ENCODE peak calls at places on chromosome 6, in ten cellular contexts. U is heart left ventricle; K is psoas muscle; F is cardiac muscle cell; W is CD8-positive, alpha-beta T cell; H is adrenal gland; N is IMR-90; M is tibial artery; T is GM23338; C is iPS DF 6.9. Z is an unnamed sample. For H3K36me3, the result is how much of the 10 kb centered on the place peaks cover.

GRCh38 chr6:144659202-144659731 is 374.1 kb downstream of the UTRN start:
- DNase-seq in U (peak), K (no peak), F (peak), W (no peak), H (peak), N (peak), M (no peak), T (peak), C (no peak), Z (peak)

GRCh38 chr6:30206152-30206551 is 7.1 kb downstream of the TRIM26 start:
- DNase-seq in U (no peak), K (no peak), F (no peak), W (no peak), H (no peak), N (peak), M (no peak), T (no peak), C (no peak), Z (no peak)

GRCh38 chr6:7201732-7202541 is 94.2 kb downstream of the RREB1 start:
- DNase-seq in U (peak), K (peak), F (no peak), W (no peak), H (no peak), N (no peak), M (peak), T (no peak), C (no peak), Z (peak)

GRCh38 chr6:80771941-80772340 is 665.5 kb downstream of the BCKDHB start:
- DNase-seq in U (no peak), K (no peak), F (peak), W (no peak), H (no peak), N (peak), M (no peak), T (peak), C (peak), Z (no peak)

GRCh38 chr6:95923518-95923917 is 92.3 kb upstream of the FUT9 start:
- DNase-seq in U (no peak), K (no peak), F (peak), W (no peak), H (no peak), N (no peak), M (no peak), T (peak), C (no peak), Z (no peak)

GRCh38 chr6:72826033-72826432 is 204.2 kb downstream of the KCNQ5 start:
- DNase-seq in U (no peak), K (no peak), F (no peak), W (no peak), H (no peak), N (peak), M (no peak), T (no peak), C (no peak), Z (no peak)

GRCh38 chr6:109260126-109260525 is 122.1 kb downstream of the CD164 start:
- DNase-seq in U (no peak), K (no peak), F (no peak), W (no peak), H (no peak), N (peak), M (no peak), T (no peak), C (no peak), Z (no peak)

GRCh38 chr6:106519460-106520394 is 109.6 kb downstream of the RTN4IP1 start:
- DNase-seq in U (no peak), K (no peak), F (no peak), W (peak), H (no peak), N (peak), M (peak), T (no peak), C (no peak), Z (peak)

GRCh38 chr6:132961122-132961521 is 146.8 kb downstream of the RPS12 start:
- DNase-seq in U (no peak), K (no peak), F (no peak), W (no peak), H (no peak), N (peak), M (no peak), T (peak), C (no peak), Z (no peak)

GRCh38 chr6:15132854-15133670 is 112.8 kb upstream of the JARID2 start:
- DNase-seq in U (no peak), K (no peak), F (no peak), W (no peak), H (no peak), N (peak), M (no peak), T (no peak), C (no peak), Z (no peak)

GRCh38 chr6:54294965-54295532 is 13.2 kb upstream of the TINAG start:
- DNase-seq in U (no peak), K (no peak), F (no peak), W (no peak), H (no peak), N (no peak), M (no peak), T (no peak), C (no peak), Z (peak)

GRCh38 chr6:28117386-28118050 is 6.9 kb upstream of the ZSCAN16 start:
- DNase-seq in U (no peak), K (no peak), F (no peak), W (no peak), H (no peak), N (no peak), M (no peak), T (peak), C (no peak), Z (no peak)

GRCh38 chr6:43973351-43973750 is 153.9 kb downstream of the MRPL14 start:
- DNase-seq in U (no peak), K (no peak), F (no peak), W (no peak), H (no peak), N (no peak), M (no peak), T (no peak), C (no peak), Z (no peak)

GRCh38 chr6:130517444-130517931 is 151.7 kb downstream of the TMEM200A start:
- DNase-seq in U (no peak), K (no peak), F (no peak), W (no peak), H (no peak), N (peak), M (no peak), T (no peak), C (no peak), Z (no peak)

GRCh38 chr6:166318227-166318626 is 10.0 kb upstream of the PRR18 start:
- DNase-seq in U (no peak), K (no peak), F (no peak), W (no peak), H (no peak), N (no peak), M (no peak), T (no peak), C (no peak), Z (no peak)

GRCh38 chr6:107555449-107555848 is 65.5 kb downstream of the SOBP start:
- DNase-seq in U (no peak), K (no peak), F (no peak), W (no peak), H (no peak), N (no peak), M (no peak), T (no peak), C (no peak), Z (no peak)

GRCh38 chr6:83708970-83709747 is at the start of gene SNAP91:
- DNase-seq in U (peak), K (peak), F (peak), W (no peak), H (peak), N (no peak), M (no peak), T (peak), C (no peak), Z (no peak)

GRCh38 chr6:129634411-129635230 is 75.4 kb downstream of the ARHGAP18 start:
- DNase-seq in U (no peak), K (no peak), F (no peak), W (no peak), H (no peak), N (peak), M (no peak), T (no peak), C (no peak), Z (no peak)

DNA sequence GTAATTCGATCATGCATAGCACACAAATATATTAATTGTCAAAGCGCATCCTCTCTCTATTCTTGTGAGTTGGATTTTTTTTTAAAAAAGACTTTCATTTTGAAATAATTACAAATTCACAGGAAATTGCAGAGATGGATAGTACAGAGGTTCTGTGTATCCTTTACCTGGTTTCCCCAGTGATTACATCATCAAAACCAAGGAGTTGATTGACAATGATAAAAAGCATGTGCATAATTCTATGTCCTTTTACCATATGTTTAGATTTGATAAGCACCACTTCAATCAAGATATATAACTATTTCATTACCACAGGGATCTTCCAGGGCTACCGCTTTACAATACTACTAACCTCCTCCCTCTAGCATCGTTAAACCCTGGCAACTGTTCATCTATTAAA is 40.2 kb downstream of the CCN2 start:
- DNase-seq in U (no peak), K (no peak), F (no peak), W (no peak), H (no peak), N (no peak), M (no peak), T (no peak), C (no peak), Z (no peak)
- H3K36me3 ChIP-seq in U (under half), K (under half), F (under half), W (under half), H (under half), N (under half), M (under half), T (half or more), C (under half), Z (under half)

GRCh38 chr6:36886948-36887347 is 1.2 kb downstream of the C6orf89 start:
- DNase-seq in U (no peak), K (no peak), F (no peak), W (no peak), H (no peak), N (no peak), M (no peak), T (no peak), C (no peak), Z (no peak)
- H3K4me3 ChIP-seq in U (peak), K (peak), F (no peak), W (no peak), H (no peak), N (peak), M (peak), T (peak), C (no peak), Z (peak)

GRCh38 chr6:33689148-33689494 is 22.4 kb downstream of the UQCC2 start:
- DNase-seq in U (no peak), K (no peak), F (no peak), W (no peak), H (no peak), N (no peak), M (no peak), T (no peak), C (no peak), Z (peak)
- H3K36me3 ChIP-seq in U (under half), K (under half), F (under half), W (half or more), H (under half), N (under half), M (under half), T (under half), C (half or more), Z (under half)

GRCh38 chr6:119466226-119466625 is 116.7 kb upstream of the MAN1A1 start:
- DNase-seq in U (no peak), K (no peak), F (no peak), W (no peak), H (no peak), N (no peak), M (no peak), T (no peak), C (no peak), Z (no peak)
- H3K4me3 ChIP-seq in U (no peak), K (no peak), F (no peak), W (no peak), H (no peak), N (no peak), M (no peak), T (no peak), C (no peak), Z (no peak)

GRCh38 chr6:163536770-163537169 is 122.3 kb downstream of the QKI start:
- DNase-seq in U (no peak), K (no peak), F (no peak), W (no peak), H (no peak), N (peak), M (no peak), T (no peak), C (no peak), Z (no peak)
- H3K36me3 ChIP-seq in U (under half), K (under half), F (under half), W (under half), H (under half), N (under half), M (under half), T (under half), C (under half), Z (under half)

GRCh38 chr6:4607793-4608192 is 168.4 kb upstream of the CDYL start:
- DNase-seq in U (no peak), K (no peak), F (peak), W (no peak), H (no peak), N (no peak), M (no peak), T (no peak), C (no peak), Z (no peak)

GRCh38 chr6:4607026-4607704 is 169.0 kb upstream of the CDYL start:
- DNase-seq in U (no peak), K (peak), F (no peak), W (no peak), H (peak), N (peak), M (no peak), T (no peak), C (no peak), Z (no peak)

GRCh38 chr6:4606681-4607025 is 169.6 kb upstream of the CDYL start:
- DNase-seq in U (no peak), K (no peak), F (no peak), W (no peak), H (no peak), N (no peak), M (no peak), T (no peak), C (no peak), Z (no peak)

GRCh38 chr6:4610256-4610655 is 165.9 kb upstream of the CDYL start:
- DNase-seq in U (peak), K (peak), F (no peak), W (no peak), H (no peak), N (peak), M (peak), T (no peak), C (no peak), Z (no peak)

GRCh38 chr6:4608361-4609115 is 167.7 kb upstream of the CDYL start:
- DNase-seq in U (no peak), K (peak), F (no peak), W (no peak), H (peak), N (no peak), M (no peak), T (no peak), C (no peak), Z (no peak)
- H3K4me3 ChIP-seq in U (no peak), K (peak), F (no peak), W (no peak), H (no peak), N (no peak), M (no peak), T (no peak), C (no peak), Z (no peak)

GRCh38 chr6:40713002-40713719 is 126.0 kb upstream of the LRFN2 start:
- DNase-seq in U (no peak), K (no peak), F (no peak), W (no peak), H (no peak), N (no peak), M (no peak), T (peak), C (no peak), Z (no peak)

GRCh38 chr6:40710626-40711354 is 123.6 kb upstream of the LRFN2 start:
- DNase-seq in U (peak), K (no peak), F (no peak), W (no peak), H (no peak), N (no peak), M (no peak), T (no peak), C (no peak), Z (no peak)

GRCh38 chr6:40706222-40706621 is 119.1 kb upstream of the LRFN2 start:
- DNase-seq in U (no peak), K (no peak), F (no peak), W (no peak), H (no peak), N (no peak), M (no peak), T (no peak), C (no peak), Z (no peak)

GRCh38 chr6:40708049-40708448 is 120.9 kb upstream of the LRFN2 start:
- DNase-seq in U (no peak), K (no peak), F (no peak), W (no peak), H (no peak), N (no peak), M (no peak), T (no peak), C (no peak), Z (no peak)
- H3K36me3 ChIP-seq in U (under half), K (under half), F (under half), W (under half), H (under half), N (under half), M (under half), T (under half), C (under half), Z (under half)

Z was measured in left lung.